ENCODE peak calls at places on chromosomes 11 and 22, in nine cellular contexts. T is PC-9, R is hepatocyte, L is spleen, H is Peyer's patch, N is transverse colon, Z is lower lobe of right lung, B is GM23248, G is tibial artery. E is an unnamed sample.

GRCh38 chr22:20803696-20804324 is 29.9 kb downstream of the SERPIND1 start:
- DNase-seq in T (peak; percentile 34), R (peak; percentile 60), L (peak; percentile 76), H (peak; percentile 58), N (peak; percentile 35), Z (no peak), B (peak; percentile 47), G (no peak), E (no peak)

GRCh38 chr11:117823941-117824420 is 563 bp downstream of the FXYD2 start:
- DNase-seq in T (no peak), R (no peak), L (peak; percentile 79), H (peak; percentile 55), N (peak; percentile 29), Z (peak; percentile 57), B (no peak), G (peak; percentile 67), E (no peak)

GRCh38 chr22:38153821-38154562 is 27.6 kb downstream of the PLA2G6 start:
- DNase-seq in T (no peak), R (peak; percentile 60), L (no peak), H (peak; percentile 62), N (peak; percentile 27), Z (no peak), B (no peak), G (no peak), E (no peak)

GRCh38 chr11:107563702-107564101 is 1.8 kb downstream of the ALKBH8 start:
- DNase-seq in T (peak; percentile 20), R (peak; percentile 63), L (no peak), H (no peak), N (peak; percentile 16), Z (no peak), B (peak; percentile 81), G (peak; percentile 32), E (peak; percentile 36)

GRCh38 chr22:19930537-19931486 is 10.8 kb upstream of the COMT start:
- DNase-seq in T (no peak), R (no peak), L (no peak), H (no peak), N (no peak), Z (peak; percentile 32), B (no peak), G (no peak), E (no peak)

GRCh38 chr22:28832731-28833130 is 32.4 kb upstream of the XBP1 start:
- DNase-seq in T (no peak), R (no peak), L (no peak), H (no peak), N (no peak), Z (no peak), B (no peak), G (no peak), E (no peak)

GRCh38 chr22:21866821-21867527 is 471 bp downstream of the MAPK1 start:
- DNase-seq in T (peak; percentile 2), R (peak; percentile 13), L (no peak), H (no peak), N (peak; percentile 35), Z (peak; percentile 54), B (peak; percentile 69), G (peak; percentile 25), E (no peak)

GRCh38 chr11:13891911-13892310 is 70.6 kb upstream of the SPON1 start:
- DNase-seq in T (no peak), R (no peak), L (no peak), H (no peak), N (no peak), Z (no peak), B (no peak), G (no peak), E (no peak)

GRCh38 chr11:6862961-6863360 is at the start of gene OR10A2:
- DNase-seq in T (no peak), R (peak; percentile 10), L (no peak), H (no peak), N (no peak), Z (no peak), B (peak; percentile 59), G (no peak), E (no peak)

GRCh38 chr22:30267382-30268302 is 991 bp upstream of the OSM start:
- DNase-seq in T (no peak), R (no peak), L (peak; percentile 89), H (no peak), N (no peak), Z (peak; percentile 67), B (no peak), G (no peak), E (peak; percentile 58)

GRCh38 chr22:27515091-27515523 is 286.4 kb downstream of the MN1 start:
- DNase-seq in T (no peak), R (no peak), L (no peak), H (no peak), N (no peak), Z (no peak), B (no peak), G (peak; percentile 55), E (no peak)

GRCh38 chr22:48827228-48827810 is 1000.4 kb downstream of the BRD1 start:
- DNase-seq in T (no peak), R (no peak), L (no peak), H (no peak), N (no peak), Z (no peak), B (no peak), G (no peak), E (no peak)

GRCh38 chr11:126169291-126169690 is 42.2 kb downstream of the RPUSD4 start:
- DNase-seq in T (no peak), R (no peak), L (no peak), H (no peak), N (no peak), Z (no peak), B (peak; percentile 61), G (no peak), E (no peak)

GRCh38 chr22:48596111-48596860 is 1231.4 kb downstream of the BRD1 start:
- DNase-seq in T (no peak), R (no peak), L (no peak), H (no peak), N (no peak), Z (no peak), B (no peak), G (no peak), E (no peak)

DNA sequence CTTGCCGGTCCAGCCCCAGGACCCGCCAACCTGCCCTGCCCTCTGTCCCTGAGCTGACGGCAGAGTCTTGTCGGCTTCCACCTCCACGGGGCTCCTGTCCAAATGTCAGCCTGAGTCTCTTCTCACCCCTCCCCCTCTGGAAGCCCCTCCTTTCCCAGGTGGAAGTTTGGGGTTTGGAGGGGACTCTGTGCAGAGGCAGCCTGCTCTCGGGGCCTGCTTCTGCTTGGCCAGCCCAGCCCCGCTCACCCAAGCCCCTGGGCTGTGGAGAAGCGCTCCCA is 31.0 kb downstream of the CTTN start:
- DNase-seq in T (no peak), R (no peak), L (no peak), H (no peak), N (no peak), Z (no peak), B (no peak), G (no peak), E (no peak)
- H3K36me3 ChIP-seq in T (peaks cover 43% of the 10 kb centered on the region), R (no peaks in the 10 kb centered on the region), L (peaks cover 95% of the 10 kb centered on the region), H (peaks cover 94% of the 10 kb centered on the region), N (no peaks in the 10 kb centered on the region), Z (peaks cover 96% of the 10 kb centered on the region), B (peaks cover 30% of the 10 kb centered on the region), G (peaks cover 96% of the 10 kb centered on the region), E (no peaks in the 10 kb centered on the region)

GRCh38 chr11:12007769-12008737 is at the start of gene DKK3:
- DNase-seq in T (no peak), R (peak; percentile 34), L (no peak), H (no peak), N (no peak), Z (no peak), B (peak; percentile 47), G (no peak), E (no peak)
- H3K4me3 ChIP-seq in T (no peak within 1 kb of the TSS), R (peak within 1 kb of the TSS; percentile 92), L (peak within 1 kb of the TSS; percentile 72), H (peak within 1 kb of the TSS; percentile 37), N (peak within 1 kb of the TSS; percentile 38), Z (peak within 1 kb of the TSS; percentile 60), B (peak within 1 kb of the TSS; percentile 73), G (peak within 1 kb of the TSS; percentile 87), E (peak within 1 kb of the TSS; percentile 34)

GRCh38 chr22:46003271-46004091 is 26.5 kb upstream of the WNT7B start:
- DNase-seq in T (no peak), R (no peak), L (peak; percentile 73), H (peak; percentile 45), N (no peak), Z (peak; percentile 42), B (peak; percentile 47), G (no peak), E (no peak)
- H3K27ac ChIP-seq in T (no peak overlapping the region), R (no peak overlapping the region), L (peak overlapping the region; percentile 72), H (no peak overlapping the region), N (no peak overlapping the region), Z (no peak overlapping the region), B (peak overlapping the region; percentile 84), G (no peak overlapping the region), E (no peak overlapping the region)

DNA sequence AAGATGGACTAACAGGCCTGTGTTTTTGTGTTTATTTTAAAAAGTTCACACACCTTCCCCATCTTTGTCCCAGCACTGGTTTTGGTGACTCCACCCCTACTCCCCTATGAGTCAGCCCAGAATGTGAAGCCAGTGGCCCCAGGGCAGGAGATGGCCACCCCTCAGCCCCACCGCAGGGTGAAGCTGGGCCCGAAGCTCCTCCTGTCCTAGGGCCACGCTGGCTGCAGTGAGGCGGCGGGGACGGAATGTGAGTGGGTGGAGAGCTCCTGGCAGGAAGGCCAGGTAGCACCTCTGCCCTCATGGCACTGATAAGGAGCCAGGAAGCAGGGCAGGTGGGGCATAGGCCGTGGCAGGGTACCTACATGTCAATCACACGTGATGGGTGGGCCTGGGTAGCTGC is 39.9 kb downstream of the SGSM3 start:
- DNase-seq in T (peak; percentile 81), R (no peak), L (no peak), H (no peak), N (no peak), Z (no peak), B (peak; percentile 61), G (no peak), E (no peak)
- H3K36me3 ChIP-seq in T (peaks cover 20% of the 10 kb centered on the region), R (no peaks in the 10 kb centered on the region), L (peaks cover 99% of the 10 kb centered on the region), H (peaks cover 65% of the 10 kb centered on the region), N (no peaks in the 10 kb centered on the region), Z (peaks cover 72% of the 10 kb centered on the region), B (peaks cover 16% of the 10 kb centered on the region), G (peaks cover 65% of the 10 kb centered on the region), E (peaks cover 26% of the 10 kb centered on the region)

GRCh38 chr11:119166368-119167076 is 2.0 kb upstream of the NLRX1 start:
- DNase-seq in T (peak; percentile 73), R (no peak), L (no peak), H (no peak), N (no peak), Z (peak; percentile 6), B (peak; percentile 75), G (no peak), E (no peak)
- H3K4me3 ChIP-seq in T (no peak overlapping the region), R (no peak overlapping the region), L (no peak overlapping the region), H (no peak overlapping the region), N (no peak overlapping the region), Z (no peak overlapping the region), B (no peak overlapping the region), G (no peak overlapping the region), E (no peak overlapping the region)